ENCODE peak calls at places on chromosome 3, in five cellular contexts. P is cardiac muscle cell, Q is occipital lobe, R is nucleus accumbens, Y is MV-4-11. F is an unnamed sample.

GRCh38 chr3:29438580-29438979 is 157.7 kb downstream of the RBMS3 start:
- DNase-seq in P (no peak), Y (no peak), Q (no peak), R (no peak), F (no peak)

GRCh38 chr3:29324180-29324651 is 43.3 kb downstream of the RBMS3 start:
- DNase-seq in P (no peak), R (no peak), Q (no peak), Y (peak; percentile 85), F (no peak)

GRCh38 chr3:100737334-100737733 is 28.0 kb downstream of the TFG start:
- DNase-seq in R (no peak), Q (no peak), Y (no peak), P (peak; percentile 53), F (peak; percentile 2)

GRCh38 chr3:14440531-14441239 is 38.3 kb downstream of the SLC6A6 start:
- DNase-seq in P (peak; percentile 57), Q (no peak), Y (no peak), R (peak; percentile 58), F (no peak)

GRCh38 chr3:61663728-61664492 is 102.5 kb downstream of the PTPRG start:
- DNase-seq in R (no peak), Q (no peak), Y (no peak), P (no peak), F (no peak)

GRCh38 chr3:13714251-13714916 is 165.5 kb downstream of the FBLN2 start:
- DNase-seq in R (no peak), P (no peak), Q (no peak), Y (no peak), F (no peak)

GRCh38 chr3:14563946-14564539 is 23.9 kb upstream of the GRIP2 start:
- DNase-seq in Y (no peak), P (no peak), R (no peak), Q (no peak), F (no peak)

GRCh38 chr3:141421639-141422319 is 53.5 kb downstream of the ZBTB38 start:
- DNase-seq in Q (no peak), P (no peak), R (no peak), Y (no peak), F (no peak)

GRCh38 chr3:10945683-10946287 is 46.8 kb upstream of the SLC6A1 start:
- DNase-seq in Q (no peak), P (peak; percentile 90), Y (peak; percentile 28), R (no peak), F (peak; percentile 75)

GRCh38 chr3:114445233-114445632 is 151.4 kb downstream of the TIGIT start:
- DNase-seq in P (no peak), Y (no peak), R (no peak), Q (no peak), F (no peak)

GRCh38 chr3:15319575-15319974 is 12.8 kb downstream of the SH3BP5 start:
- DNase-seq in R (no peak), P (no peak), Q (no peak), Y (no peak), F (no peak)

GRCh38 chr3:63705092-63705645 is 52.7 kb downstream of the SNTN start:
- DNase-seq in Q (no peak), R (no peak), Y (no peak), P (no peak), F (no peak)

GRCh38 chr3:152193673-152194267 is 75.0 kb upstream of the MBNL1 start:
- DNase-seq in Y (peak; percentile 77), P (no peak), R (no peak), Q (no peak), F (no peak)

F was measured in midbrain.